ENCODE peak calls at places on chromosomes 16 and 17, in six cellular contexts. R is foreskin fibroblast, Y is endothelial cell, X is spleen, G is Calu3, C is LoVo. U is an unnamed sample.

GRCh38 chr17:15943971-15944719 is 785 bp upstream of the ADORA2B start:
- DNase-seq in R (no peak), Y (no peak), X (no peak), G (no peak), C (no peak), U (no peak)

GRCh38 chr16:73304008-73304814 is 256.3 kb upstream of the ZFHX3 start:
- DNase-seq in R (no peak), Y (no peak), X (no peak), G (no peak), C (no peak), U (no peak)

GRCh38 chr17:4448197-4448980 is 14.6 kb downstream of the SPNS3 start:
- DNase-seq in R (peak), Y (no peak), X (no peak), G (no peak), C (no peak), U (no peak)

GRCh38 chr17:39769974-39770587 is 32.3 kb downstream of the GRB7 start:
- DNase-seq in R (peak), Y (no peak), X (no peak), G (peak), C (peak), U (no peak)

GRCh38 chr17:4896332-4897197 is 2.8 kb upstream of the C17orf107 start:
- DNase-seq in R (no peak), Y (no peak), X (no peak), G (no peak), C (no peak), U (no peak)

GRCh38 chr17:17837380-17837821 is 615 bp upstream of the SREBF1 start:
- DNase-seq in R (peak), Y (no peak), X (no peak), G (no peak), C (peak), U (no peak)

GRCh38 chr17:13638855-13639458 is 37.2 kb upstream of the HS3ST3A1 start:
- DNase-seq in R (no peak), Y (no peak), X (no peak), G (no peak), C (no peak), U (no peak)

GRCh38 chr16:86078121-86078600 is 179.2 kb downstream of the IRF8 start:
- DNase-seq in R (no peak), Y (no peak), X (peak), G (no peak), C (no peak), U (no peak)

GRCh38 chr16:77273815-77274214 is 74.6 kb downstream of the SYCE1L start:
- DNase-seq in R (no peak), Y (no peak), X (no peak), G (no peak), C (no peak), U (no peak)

GRCh38 chr17:78120971-78121800 is 7.4 kb downstream of the TMC6 start:
- DNase-seq in R (no peak), Y (no peak), X (peak), G (no peak), C (no peak), U (no peak)

GRCh38 chr17:9926150-9926804 is 21.2 kb upstream of the RCVRN start:
- DNase-seq in R (no peak), Y (no peak), X (no peak), G (no peak), C (no peak), U (no peak)

GRCh38 chr16:29745853-29746345 is at the start of gene C16orf54:
- DNase-seq in R (no peak), Y (no peak), X (peak), G (no peak), C (no peak), U (no peak)

GRCh38 chr16:86668136-86668535 is 89.8 kb downstream of the FOXL1 start:
- DNase-seq in R (peak), Y (peak), X (no peak), G (no peak), C (peak), U (no peak)

GRCh38 chr16:68640972-68641371 is 4.1 kb upstream of the CDH3 start:
- DNase-seq in R (peak), Y (no peak), X (no peak), G (peak), C (peak), U (no peak)

GRCh38 chr16:2333772-2334379 is 6.7 kb downstream of the ABCA3 start:
- DNase-seq in R (no peak), Y (no peak), X (no peak), G (no peak), C (no peak), U (no peak)

GRCh38 chr17:58694302-58694701 is 1.9 kb downstream of the RAD51C start:
- DNase-seq in R (no peak), Y (no peak), X (no peak), G (no peak), C (no peak), U (no peak)

GRCh38 chr17:63698381-63698885 is 1.5 kb downstream of the LIMD2 start:
- DNase-seq in R (no peak), Y (no peak), X (peak), G (no peak), C (no peak), U (no peak)

GRCh38 chr17:37067555-37068111 is 118.9 kb downstream of the AATF start:
- DNase-seq in R (peak), Y (no peak), X (no peak), G (peak), C (peak), U (no peak)

GRCh38 chr17:44932096-44932495 is 15.5 kb downstream of the KIF18B start:
- DNase-seq in R (no peak), Y (no peak), X (peak), G (no peak), C (no peak), U (no peak)

GRCh38 chr17:59311051-59311468 is 20.4 kb upstream of the YPEL2 start:
- DNase-seq in R (peak), Y (peak), X (no peak), G (peak), C (peak), U (peak)

GRCh38 chr17:7440113-7440822 is 956 bp downstream of the FGF11 start:
- DNase-seq in R (no peak), Y (no peak), X (peak), G (peak), C (no peak), U (peak)